ENCODE peak calls at places on chromosomes 1 and 21, in nine cellular contexts. X, I, H, Y, G, C, T, K and L are unnamed samples.

GRCh38 chr1:12472798-12473551 is 145.0 kb downstream of the DHRS3 start:
- DNase-seq in X (no peak), I (peak), H (peak), Y (peak), G (no peak), C (no peak), T (no peak), K (peak), L (no peak)

GRCh38 chr1:15803380-15803779 is 4.1 kb downstream of the UQCRHL start:
- DNase-seq in X (no peak), I (no peak), H (peak), Y (no peak), G (no peak), C (no peak), T (no peak), K (no peak), L (no peak)

GRCh38 chr1:43980255-43981134 is 1.5 kb downstream of the B4GALT2 start:
- DNase-seq in X (no peak), I (no peak), H (no peak), Y (no peak), G (no peak), C (no peak), T (no peak), K (no peak), L (no peak)

GRCh38 chr1:3139871-3140837 is 71.2 kb downstream of the PRDM16 start:
- DNase-seq in X (no peak), I (no peak), H (no peak), Y (no peak), G (no peak), C (no peak), T (no peak), K (no peak), L (no peak)

GRCh38 chr1:65959896-65960295 is 167.2 kb downstream of the PDE4B start:
- DNase-seq in X (no peak), I (no peak), H (no peak), Y (no peak), G (no peak), C (no peak), T (no peak), K (peak), L (no peak)

GRCh38 chr1:10623391-10624145 is 148.8 kb downstream of the PEX14 start:
- DNase-seq in X (no peak), I (no peak), H (no peak), Y (no peak), G (no peak), C (no peak), T (no peak), K (no peak), L (no peak)

GRCh38 chr21:42254631-42255030 is 35.7 kb downstream of the ABCG1 start:
- DNase-seq in X (no peak), I (no peak), H (no peak), Y (no peak), G (no peak), C (no peak), T (no peak), K (no peak), L (peak)

GRCh38 chr1:160474392-160475242 is 48.4 kb downstream of the SLAMF6 start:
- DNase-seq in X (no peak), I (no peak), H (no peak), Y (no peak), G (no peak), C (no peak), T (no peak), K (no peak), L (no peak)

GRCh38 chr1:233656032-233656620 is 42.2 kb downstream of the KCNK1 start:
- DNase-seq in X (no peak), I (no peak), H (no peak), Y (no peak), G (no peak), C (no peak), T (no peak), K (no peak), L (no peak)

GRCh38 chr21:28521932-28522826 is 470.5 kb downstream of the LTN1 start:
- DNase-seq in X (no peak), I (no peak), H (no peak), Y (no peak), G (no peak), C (peak), T (no peak), K (peak), L (no peak)